ENCODE peak calls at places on chromosomes 4 and X, in ten cellular contexts. One of them, this sample, is unnamed.

GRCh38 chr4:5759236-5760075 is 48.5 kb downstream of the EVC start:
- DNase-seq in HL-60: no peak
- DNase-seq in GM10248: no peak
- DNase-seq in dorsolateral prefrontal cortex: no peak
- DNase-seq in astrocyte of the spinal cord: no peak
- DNase-seq in coronary artery: peak
- DNase-seq in WTC11: no peak
- DNase-seq in HFF-Myc: no peak
- DNase-seq in fibroblast of the aortic adventitia: no peak
- DNase-seq in PC-3: no peak
- DNase-seq in this sample: no peak

GRCh38 chr4:124631760-124632159 is 80.8 kb downstream of the ANKRD50 start:
- DNase-seq in HL-60: no peak
- DNase-seq in GM10248: no peak
- DNase-seq in dorsolateral prefrontal cortex: no peak
- DNase-seq in astrocyte of the spinal cord: peak
- DNase-seq in coronary artery: no peak
- DNase-seq in WTC11: no peak
- DNase-seq in HFF-Myc: peak
- DNase-seq in fibroblast of the aortic adventitia: peak
- DNase-seq in PC-3: peak
- DNase-seq in this sample: peak

GRCh38 chr4:73019462-73020047 is 50.0 kb downstream of the COX18 start:
- DNase-seq in HL-60: peak
- DNase-seq in GM10248: peak
- DNase-seq in dorsolateral prefrontal cortex: no peak
- DNase-seq in astrocyte of the spinal cord: peak
- DNase-seq in coronary artery: no peak
- DNase-seq in WTC11: no peak
- DNase-seq in HFF-Myc: no peak
- DNase-seq in fibroblast of the aortic adventitia: peak
- DNase-seq in PC-3: peak
- DNase-seq in this sample: peak

GRCh38 chrX:94524867-94525266 is 850.9 kb downstream of the FAM133A start:
- DNase-seq in HL-60: peak
- DNase-seq in GM10248: no peak
- DNase-seq in dorsolateral prefrontal cortex: no peak
- DNase-seq in astrocyte of the spinal cord: no peak
- DNase-seq in coronary artery: no peak
- DNase-seq in WTC11: no peak
- DNase-seq in HFF-Myc: no peak
- DNase-seq in fibroblast of the aortic adventitia: no peak
- DNase-seq in PC-3: no peak
- DNase-seq in this sample: no peak

GRCh38 chr4:13700196-13701140 is 72.9 kb upstream of the BOD1L1 start:
- DNase-seq in HL-60: no peak
- DNase-seq in GM10248: no peak
- DNase-seq in dorsolateral prefrontal cortex: no peak
- DNase-seq in astrocyte of the spinal cord: peak
- DNase-seq in coronary artery: no peak
- DNase-seq in WTC11: no peak
- DNase-seq in HFF-Myc: peak
- DNase-seq in fibroblast of the aortic adventitia: peak
- DNase-seq in PC-3: peak
- DNase-seq in this sample: peak

GRCh38 chrX:44203791-44204190 is 139.7 kb downstream of the EFHC2 start:
- DNase-seq in HL-60: no peak
- DNase-seq in GM10248: no peak
- DNase-seq in dorsolateral prefrontal cortex: no peak
- DNase-seq in astrocyte of the spinal cord: no peak
- DNase-seq in coronary artery: no peak
- DNase-seq in WTC11: no peak
- DNase-seq in HFF-Myc: no peak
- DNase-seq in fibroblast of the aortic adventitia: no peak
- DNase-seq in PC-3: peak
- DNase-seq in this sample: no peak

GRCh38 chrX:31609130-31609529 is 537.3 kb upstream of the FTHL17 start:
- DNase-seq in HL-60: no peak
- DNase-seq in GM10248: no peak
- DNase-seq in dorsolateral prefrontal cortex: no peak
- DNase-seq in astrocyte of the spinal cord: peak
- DNase-seq in coronary artery: no peak
- DNase-seq in WTC11: no peak
- DNase-seq in HFF-Myc: peak
- DNase-seq in fibroblast of the aortic adventitia: peak
- DNase-seq in PC-3: peak
- DNase-seq in this sample: peak

GRCh38 chr4:61786226-61786625 is 586.1 kb downstream of the ADGRL3 start:
- DNase-seq in HL-60: no peak
- DNase-seq in GM10248: no peak
- DNase-seq in dorsolateral prefrontal cortex: no peak
- DNase-seq in astrocyte of the spinal cord: no peak
- DNase-seq in coronary artery: no peak
- DNase-seq in WTC11: no peak
- DNase-seq in HFF-Myc: no peak
- DNase-seq in fibroblast of the aortic adventitia: no peak
- DNase-seq in PC-3: no peak
- DNase-seq in this sample: no peak

GRCh38 chrX:48749182-48749581 is 12.4 kb upstream of the GLOD5 start:
- DNase-seq in HL-60: no peak
- DNase-seq in GM10248: no peak
- DNase-seq in dorsolateral prefrontal cortex: no peak
- DNase-seq in astrocyte of the spinal cord: no peak
- DNase-seq in coronary artery: no peak
- DNase-seq in WTC11: no peak
- DNase-seq in HFF-Myc: no peak
- DNase-seq in fibroblast of the aortic adventitia: no peak
- DNase-seq in PC-3: no peak
- DNase-seq in this sample: no peak

GRCh38 chr4:188341428-188341827 is 202.2 kb downstream of the TRIML1 start:
- DNase-seq in HL-60: no peak
- DNase-seq in GM10248: no peak
- DNase-seq in dorsolateral prefrontal cortex: no peak
- DNase-seq in astrocyte of the spinal cord: no peak
- DNase-seq in coronary artery: no peak
- DNase-seq in WTC11: peak
- DNase-seq in HFF-Myc: no peak
- DNase-seq in fibroblast of the aortic adventitia: no peak
- DNase-seq in PC-3: no peak
- DNase-seq in this sample: no peak

GRCh38 chrX:86047174-86047991 is at the start of gene CHM:
- DNase-seq in HL-60: peak
- DNase-seq in GM10248: peak
- DNase-seq in dorsolateral prefrontal cortex: peak
- DNase-seq in astrocyte of the spinal cord: peak
- DNase-seq in coronary artery: peak
- DNase-seq in WTC11: peak
- DNase-seq in HFF-Myc: peak
- DNase-seq in fibroblast of the aortic adventitia: peak
- DNase-seq in PC-3: peak
- DNase-seq in this sample: peak

GRCh38 chr4:7115557-7116340 is 47.9 kb upstream of the GRPEL1 start:
- DNase-seq in HL-60: no peak
- DNase-seq in GM10248: no peak
- DNase-seq in dorsolateral prefrontal cortex: no peak
- DNase-seq in astrocyte of the spinal cord: no peak
- DNase-seq in coronary artery: no peak
- DNase-seq in WTC11: no peak
- DNase-seq in HFF-Myc: no peak
- DNase-seq in fibroblast of the aortic adventitia: no peak
- DNase-seq in PC-3: no peak
- DNase-seq in this sample: no peak

GRCh38 chr4:865121-865465 is 39.2 kb upstream of the CPLX1 start:
- DNase-seq in HL-60: no peak
- DNase-seq in GM10248: no peak
- DNase-seq in dorsolateral prefrontal cortex: no peak
- DNase-seq in astrocyte of the spinal cord: no peak
- DNase-seq in coronary artery: no peak
- DNase-seq in WTC11: no peak
- DNase-seq in HFF-Myc: no peak
- DNase-seq in fibroblast of the aortic adventitia: no peak
- DNase-seq in PC-3: no peak
- DNase-seq in this sample: no peak

GRCh38 chr4:170124391-170124790 is 34.6 kb upstream of the AADAT start:
- DNase-seq in HL-60: no peak
- DNase-seq in GM10248: no peak
- DNase-seq in dorsolateral prefrontal cortex: no peak
- DNase-seq in astrocyte of the spinal cord: no peak
- DNase-seq in coronary artery: no peak
- DNase-seq in WTC11: no peak
- DNase-seq in HFF-Myc: no peak
- DNase-seq in fibroblast of the aortic adventitia: no peak
- DNase-seq in PC-3: no peak
- DNase-seq in this sample: no peak

GRCh38 chrX:137566746-137567473 is 983 bp downstream of the ZIC3 start:
- DNase-seq in HL-60: no peak
- DNase-seq in GM10248: no peak
- DNase-seq in dorsolateral prefrontal cortex: no peak
- DNase-seq in astrocyte of the spinal cord: peak
- DNase-seq in coronary artery: no peak
- DNase-seq in WTC11: no peak
- DNase-seq in HFF-Myc: no peak
- DNase-seq in fibroblast of the aortic adventitia: no peak
- DNase-seq in PC-3: no peak
- DNase-seq in this sample: no peak

GRCh38 chr4:77126844-77127614 is 30.0 kb upstream of the CCNG2 start:
- DNase-seq in HL-60: peak
- DNase-seq in GM10248: peak
- DNase-seq in dorsolateral prefrontal cortex: no peak
- DNase-seq in astrocyte of the spinal cord: no peak
- DNase-seq in coronary artery: no peak
- DNase-seq in WTC11: no peak
- DNase-seq in HFF-Myc: no peak
- DNase-seq in fibroblast of the aortic adventitia: no peak
- DNase-seq in PC-3: no peak
- DNase-seq in this sample: no peak

DNA sequence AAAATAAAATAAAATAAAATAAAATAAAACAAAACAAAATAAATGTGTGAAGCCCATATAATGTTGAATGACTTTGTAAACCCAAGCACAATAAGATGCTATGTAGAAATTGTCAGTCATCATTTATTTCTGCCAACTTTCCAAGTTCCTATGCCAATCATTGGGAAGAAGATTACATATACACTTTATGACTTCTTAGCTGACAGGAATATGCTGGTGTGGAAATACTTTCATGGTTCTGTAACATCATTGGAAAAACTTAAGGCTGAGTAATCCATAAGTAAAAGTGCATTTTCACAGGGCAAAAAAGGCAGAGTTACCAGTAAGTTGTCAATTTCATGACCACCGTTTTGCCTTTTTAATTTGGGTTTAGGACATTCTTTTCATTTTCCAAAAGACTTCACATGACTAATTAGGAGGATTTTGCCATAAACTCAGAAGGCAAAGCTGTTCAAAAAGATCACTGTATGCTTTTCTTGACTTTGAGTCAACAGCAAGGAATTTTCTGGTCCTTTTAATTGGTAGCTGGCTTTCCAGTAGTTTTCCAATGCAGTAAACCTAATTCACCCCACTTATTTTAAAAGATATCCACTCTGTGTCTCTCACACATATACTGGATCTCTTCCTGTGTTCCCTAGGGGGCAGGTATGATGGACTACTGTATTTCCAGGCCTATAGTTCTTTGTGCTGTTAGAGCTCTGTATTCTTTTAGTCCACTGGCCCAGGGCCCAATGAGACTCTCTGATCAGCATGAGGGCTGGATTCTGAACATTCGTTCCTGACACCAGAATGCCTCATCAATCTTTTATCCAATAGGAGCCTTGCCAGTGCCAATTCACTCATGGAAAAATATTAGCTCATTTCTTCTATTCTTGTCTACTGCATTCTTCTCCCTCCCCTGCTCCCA is 26.2 kb upstream of the SCRG1 start:
- DNase-seq in HL-60: no peak
- DNase-seq in GM10248: no peak
- DNase-seq in dorsolateral prefrontal cortex: no peak
- DNase-seq in astrocyte of the spinal cord: peak
- DNase-seq in coronary artery: no peak
- DNase-seq in WTC11: no peak
- DNase-seq in HFF-Myc: no peak
- DNase-seq in fibroblast of the aortic adventitia: peak
- DNase-seq in PC-3: peak
- DNase-seq in this sample: peak
- TF ChIP-seq CTCF in HL-60: no peak
- TF ChIP-seq CTCF in GM10248: no peak
- TF ChIP-seq CTCF in dorsolateral prefrontal cortex: no peak
- TF ChIP-seq CTCF in astrocyte of the spinal cord: no peak
- TF ChIP-seq CTCF in coronary artery: no peak
- TF ChIP-seq CTCF in WTC11: no peak
- TF ChIP-seq CTCF in HFF-Myc: no peak
- TF ChIP-seq CTCF in fibroblast of the aortic adventitia: no peak
- TF ChIP-seq CTCF in PC-3: no peak
- TF ChIP-seq CTCF in this sample: peak

GRCh38 chrX:17052776-17053175 is 106.3 kb downstream of the REPS2 start:
- DNase-seq in HL-60: no peak
- DNase-seq in GM10248: no peak
- DNase-seq in dorsolateral prefrontal cortex: no peak
- DNase-seq in astrocyte of the spinal cord: no peak
- DNase-seq in coronary artery: no peak
- DNase-seq in WTC11: no peak
- DNase-seq in HFF-Myc: no peak
- DNase-seq in fibroblast of the aortic adventitia: peak
- DNase-seq in PC-3: no peak
- DNase-seq in this sample: no peak
- TF ChIP-seq CTCF in HL-60: no peak
- TF ChIP-seq CTCF in GM10248: no peak
- TF ChIP-seq CTCF in dorsolateral prefrontal cortex: no peak
- TF ChIP-seq CTCF in astrocyte of the spinal cord: no peak
- TF ChIP-seq CTCF in coronary artery: no peak
- TF ChIP-seq CTCF in WTC11: no peak
- TF ChIP-seq CTCF in HFF-Myc: no peak
- TF ChIP-seq CTCF in fibroblast of the aortic adventitia: no peak
- TF ChIP-seq CTCF in PC-3: no peak
- TF ChIP-seq CTCF in this sample: no peak

GRCh38 chrX:108307408-108308085 is 130.7 kb downstream of the COL4A6 start:
- DNase-seq in HL-60: no peak
- DNase-seq in GM10248: no peak
- DNase-seq in dorsolateral prefrontal cortex: no peak
- DNase-seq in astrocyte of the spinal cord: no peak
- DNase-seq in coronary artery: no peak
- DNase-seq in WTC11: no peak
- DNase-seq in HFF-Myc: no peak
- DNase-seq in fibroblast of the aortic adventitia: peak
- DNase-seq in PC-3: peak
- DNase-seq in this sample: no peak
- TF ChIP-seq CTCF in HL-60: no peak
- TF ChIP-seq CTCF in GM10248: no peak
- TF ChIP-seq CTCF in dorsolateral prefrontal cortex: no peak
- TF ChIP-seq CTCF in astrocyte of the spinal cord: no peak
- TF ChIP-seq CTCF in coronary artery: no peak
- TF ChIP-seq CTCF in WTC11: no peak
- TF ChIP-seq CTCF in HFF-Myc: no peak
- TF ChIP-seq CTCF in fibroblast of the aortic adventitia: no peak
- TF ChIP-seq CTCF in PC-3: no peak
- TF ChIP-seq CTCF in this sample: no peak

DNA sequence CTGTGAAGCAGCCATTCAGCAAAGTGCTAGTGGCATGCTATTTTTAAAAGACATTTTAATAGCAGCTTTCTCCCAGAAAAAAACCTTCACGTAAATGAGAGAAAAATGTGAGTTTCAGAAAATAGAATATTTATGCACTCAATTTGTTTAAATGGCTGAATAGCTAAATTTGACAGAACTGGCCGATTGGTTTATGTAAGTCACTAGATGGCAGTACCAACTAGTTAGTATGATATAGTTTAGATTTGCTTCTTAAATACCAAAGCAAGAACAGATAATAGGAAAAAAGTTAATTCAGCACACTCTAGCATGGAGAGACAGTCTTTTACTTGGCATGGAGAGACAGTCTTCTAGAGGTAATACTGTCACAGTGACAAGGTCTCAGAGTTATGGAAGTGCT is 250.1 kb downstream of the SNCA start:
- DNase-seq in HL-60: no peak
- DNase-seq in GM10248: no peak
- DNase-seq in dorsolateral prefrontal cortex: no peak
- DNase-seq in astrocyte of the spinal cord: peak
- DNase-seq in coronary artery: no peak
- DNase-seq in WTC11: no peak
- DNase-seq in HFF-Myc: no peak
- DNase-seq in fibroblast of the aortic adventitia: peak
- DNase-seq in PC-3: peak
- DNase-seq in this sample: peak
- TF ChIP-seq CTCF in HL-60: no peak
- TF ChIP-seq CTCF in GM10248: no peak
- TF ChIP-seq CTCF in dorsolateral prefrontal cortex: peak
- TF ChIP-seq CTCF in astrocyte of the spinal cord: peak
- TF ChIP-seq CTCF in coronary artery: no peak
- TF ChIP-seq CTCF in WTC11: no peak
- TF ChIP-seq CTCF in HFF-Myc: no peak
- TF ChIP-seq CTCF in fibroblast of the aortic adventitia: no peak
- TF ChIP-seq CTCF in PC-3: peak
- TF ChIP-seq CTCF in this sample: peak